ENCODE peak calls at places on chromosome X, in eight cellular contexts. I, N, Q, R, G, J, A and F are unnamed samples. For H3K4me1 and H3K27me3, the result is how much of the 10 kb centered on the place peaks cover.

GRCh38 chrX:107562482-107562881 is 65.8 kb upstream of the PRPS1 start:
- DNase-seq in Q (no peak), N (no peak), J (no peak), R (no peak), A (no peak), G (no peak), I (no peak), F (no peak)

GRCh38 chrX:149497626-149498025 is 7.5 kb downstream of the IDS start:
- DNase-seq in R (peak), N (no peak), Q (no peak), G (no peak), A (no peak), I (no peak), J (no peak), F (no peak)

GRCh38 chrX:136125106-136125505 is 22.2 kb upstream of the FHL1 start:
- DNase-seq in I (no peak), R (no peak), G (no peak), A (no peak), Q (no peak), J (no peak), N (no peak), F (no peak)

GRCh38 chrX:2708016-2708415 is 16.9 kb downstream of the CD99 start:
- DNase-seq in N (no peak), I (no peak), R (no peak), J (no peak), G (no peak), A (no peak), Q (no peak), F (no peak)

GRCh38 chrX:9352243-9352642 is 112.6 kb upstream of the TBL1X start:
- DNase-seq in I (no peak), N (no peak), R (no peak), G (no peak), J (no peak), A (no peak), Q (no peak), F (no peak)

GRCh38 chrX:100642296-100642695 is 1.7 kb upstream of the SRPX2 start:
- DNase-seq in Q (no peak), R (no peak), N (no peak), A (no peak), I (no peak), J (no peak), G (no peak), F (no peak)

GRCh38 chrX:75155454-75155829 is 641 bp downstream of the ABCB7 start:
- DNase-seq in J (no peak), N (no peak), I (no peak), A (no peak), R (no peak), Q (no peak), G (no peak), F (no peak)

GRCh38 chrX:37488323-37488722 is 83.1 kb upstream of the LANCL3 start:
- DNase-seq in I (no peak), G (no peak), A (no peak), R (no peak), N (no peak), J (no peak), Q (no peak), F (no peak)

GRCh38 chrX:31563792-31564191 is 492.0 kb upstream of the FTHL17 start:
- DNase-seq in I (no peak), Q (no peak), R (no peak), G (no peak), N (no peak), A (no peak), J (no peak), F (no peak)

GRCh38 chrX:58025979-58026378 is 115.7 kb upstream of the ZXDA start:
- DNase-seq in N (no peak), R (no peak), A (no peak), I (peak), Q (peak), J (peak), G (peak), F (no peak)

GRCh38 chrX:65035451-65035779 is 59.2 kb upstream of the ZC4H2 start:
- DNase-seq in G (peak), R (no peak), J (no peak), I (peak), Q (no peak), A (peak), N (peak), F (no peak)

GRCh38 chrX:40068048-40068447 is 29.7 kb downstream of the BCOR start:
- DNase-seq in I (no peak), N (no peak), G (no peak), J (no peak), Q (no peak), A (no peak), R (no peak), F (no peak)

GRCh38 chrX:78111140-78111931 is 7.3 kb downstream of the PGK1 start:
- DNase-seq in G (peak), Q (peak), R (no peak), I (no peak), J (no peak), N (no peak), A (no peak), F (no peak)

GRCh38 chrX:150463566-150463965 is 100.4 kb downstream of the MAMLD1 start:
- DNase-seq in A (no peak), N (no peak), I (no peak), J (no peak), R (peak), G (no peak), Q (no peak), F (no peak)

GRCh38 chrX:99301990-99302389 is 1108.1 kb downstream of the PCDH19 start:
- DNase-seq in G (no peak), I (no peak), A (no peak), N (no peak), Q (peak), J (no peak), R (no peak), F (no peak)

GRCh38 chrX:20527458-20528099 is 260.9 kb upstream of the RPS6KA3 start:
- DNase-seq in N (peak), I (peak), R (no peak), Q (peak), G (peak), A (no peak), J (no peak), F (no peak)

GRCh38 chrX:99415470-99415869 is 994.6 kb downstream of the PCDH19 start:
- DNase-seq in A (no peak), R (no peak), Q (no peak), I (no peak), N (no peak), J (no peak), G (no peak), F (no peak)

GRCh38 chrX:39519566-39520301 is 578.0 kb downstream of the BCOR start:
- DNase-seq in N (peak), A (peak), J (no peak), G (no peak), Q (no peak), I (peak), R (peak), F (no peak)

GRCh38 chrX:122272011-122272410 is 912.1 kb upstream of the GRIA3 start:
- DNase-seq in N (no peak), J (no peak), G (no peak), Q (no peak), A (no peak), I (no peak), R (no peak), F (no peak)

GRCh38 chrX:14673764-14674163 is 144.4 kb downstream of the GLRA2 start:
- DNase-seq in G (no peak), J (no peak), R (no peak), Q (peak), N (no peak), A (no peak), I (no peak), F (no peak)

GRCh38 chrX:130179579-130180215 is 7.9 kb downstream of the RAB33A start:
- DNase-seq in A (no peak), R (no peak), J (no peak), G (no peak), Q (no peak), I (no peak), N (no peak), F (no peak)

GRCh38 chrX:74536142-74537010 is 78.0 kb downstream of the RLIM start:
- DNase-seq in G (peak), N (peak), R (peak), A (peak), I (peak), Q (no peak), J (no peak), F (peak)

GRCh38 chrX:103343105-103343504 is 13.1 kb downstream of the TCEAL7 start:
- DNase-seq in G (peak), A (no peak), J (no peak), I (no peak), N (peak), R (no peak), Q (no peak), F (no peak)

GRCh38 chrX:9865804-9866471 is 79.7 kb downstream of the SHROOM2 start:
- DNase-seq in I (no peak), N (no peak), Q (no peak), J (no peak), G (no peak), R (no peak), A (no peak), F (no peak)

GRCh38 chrX:11530621-11531020 is 135.1 kb downstream of the ARHGAP6 start:
- DNase-seq in J (no peak), Q (no peak), N (no peak), R (no peak), I (no peak), G (no peak), A (no peak), F (no peak)

GRCh38 chrX:136214551-136214950 is 36.6 kb downstream of the MAP7D3 start:
- DNase-seq in A (no peak), G (no peak), I (no peak), R (no peak), J (no peak), N (no peak), Q (peak), F (no peak)

GRCh38 chrX:5122181-5122678 is 1106.4 kb downstream of the NLGN4X start:
- DNase-seq in G (no peak), Q (no peak), J (no peak), N (no peak), A (no peak), R (no peak), I (no peak), F (no peak)

GRCh38 chrX:102983205-102983604 is 46.1 kb downstream of the RAB40AL start:
- DNase-seq in J (no peak), G (no peak), R (no peak), A (no peak), N (no peak), Q (no peak), I (no peak), F (no peak)

GRCh38 chrX:129115104-129115503 is 408.2 kb downstream of the SMARCA1 start:
- DNase-seq in I (no peak), G (peak), R (no peak), A (no peak), N (no peak), Q (peak), J (no peak), F (no peak)

GRCh38 chrX:88135735-88136134 is 611.3 kb upstream of the CPXCR1 start:
- DNase-seq in J (no peak), A (no peak), Q (peak), R (no peak), N (no peak), I (no peak), G (no peak), F (no peak)

GRCh38 chrX:40513012-40513411 is 67.8 kb upstream of the ATP6AP2 start:
- DNase-seq in G (no peak), R (no peak), A (no peak), I (no peak), N (no peak), J (no peak), Q (peak), F (no peak)

GRCh38 chrX:113512700-113513395 is 672.2 kb upstream of the AMOT start:
- DNase-seq in G (no peak), R (no peak), Q (no peak), I (no peak), J (no peak), N (no peak), A (no peak), F (no peak)

GRCh38 chrX:138020941-138021340 is 455.0 kb downstream of the ZIC3 start:
- DNase-seq in I (no peak), Q (no peak), N (no peak), R (no peak), J (no peak), G (no peak), A (no peak), F (no peak)

GRCh38 chrX:138031715-138032114 is 465.8 kb downstream of the ZIC3 start:
- DNase-seq in I (no peak), N (no peak), J (no peak), R (no peak), A (no peak), Q (no peak), G (no peak), F (no peak)

DNA sequence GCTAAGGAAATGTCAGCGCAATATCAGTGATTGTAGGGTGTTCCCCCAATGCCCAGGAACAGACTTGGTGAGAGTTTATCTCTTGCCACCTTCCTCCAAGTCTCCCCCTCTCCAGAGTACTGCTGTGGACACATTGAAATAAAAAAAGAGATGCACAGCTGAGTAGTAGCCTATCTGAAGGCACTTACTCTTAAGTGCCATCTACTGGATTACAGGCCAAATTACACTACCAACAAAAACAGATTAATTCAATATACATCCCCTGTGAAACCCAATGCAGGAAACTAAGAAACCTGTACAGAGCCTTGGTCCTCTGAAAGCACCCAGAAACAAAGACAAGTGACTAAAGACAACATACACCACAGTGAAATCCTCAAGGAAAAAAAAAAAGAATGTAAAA is 460.3 kb downstream of the ZIC3 start:
- DNase-seq in G (no peak), A (no peak), I (no peak), R (no peak), J (no peak), N (no peak), Q (no peak), F (no peak)
- H3K4me1 ChIP-seq in G (under half), A (under half), I (under half), R (under half), J (under half), N (under half), Q (under half), F (under half)

DNA sequence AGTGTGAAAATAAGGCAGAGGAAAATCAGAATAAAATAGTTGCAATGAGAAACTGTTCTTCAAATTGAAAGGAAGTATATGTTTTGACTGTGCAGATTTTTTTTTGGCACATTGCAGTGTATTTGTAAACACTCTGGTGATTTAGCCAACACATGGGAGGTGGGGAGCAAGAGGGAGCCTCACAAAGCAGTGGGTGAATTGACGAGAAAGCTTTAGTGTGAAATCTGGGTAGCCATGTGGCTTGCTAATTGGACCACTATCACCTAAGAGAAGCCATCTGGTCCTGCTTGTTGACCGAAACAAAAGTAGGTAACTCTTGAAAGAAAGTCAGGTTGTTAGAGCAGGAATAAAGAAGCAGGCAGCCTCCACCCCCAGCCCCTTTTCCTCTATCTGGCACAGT is 10.4 kb downstream of the CLCN5 start:
- DNase-seq in A (no peak), R (no peak), G (no peak), J (no peak), N (no peak), I (no peak), Q (no peak), F (no peak)
- H3K27me3 ChIP-seq in A (under half), R (under half), G (under half), J (under half), N (under half), I (under half), Q (under half), F (under half)

GRCh38 chrX:45756562-45756961 is 555.9 kb upstream of the DIPK2B start:
- DNase-seq in A (no peak), R (no peak), G (no peak), I (no peak), N (no peak), J (no peak), Q (no peak), F (no peak)

GRCh38 chrX:45758738-45759397 is 558.2 kb upstream of the DIPK2B start:
- DNase-seq in A (no peak), R (no peak), J (no peak), G (no peak), Q (no peak), I (no peak), N (no peak), F (no peak)

GRCh38 chrX:45757272-45757671 is 556.6 kb upstream of the DIPK2B start:
- DNase-seq in J (no peak), N (no peak), I (no peak), G (no peak), A (no peak), Q (no peak), R (no peak), F (no peak)

GRCh38 chrX:45760187-45760742 is 559.6 kb upstream of the DIPK2B start:
- DNase-seq in R (no peak), A (no peak), J (no peak), Q (no peak), N (no peak), I (no peak), G (no peak), F (no peak)

DNA sequence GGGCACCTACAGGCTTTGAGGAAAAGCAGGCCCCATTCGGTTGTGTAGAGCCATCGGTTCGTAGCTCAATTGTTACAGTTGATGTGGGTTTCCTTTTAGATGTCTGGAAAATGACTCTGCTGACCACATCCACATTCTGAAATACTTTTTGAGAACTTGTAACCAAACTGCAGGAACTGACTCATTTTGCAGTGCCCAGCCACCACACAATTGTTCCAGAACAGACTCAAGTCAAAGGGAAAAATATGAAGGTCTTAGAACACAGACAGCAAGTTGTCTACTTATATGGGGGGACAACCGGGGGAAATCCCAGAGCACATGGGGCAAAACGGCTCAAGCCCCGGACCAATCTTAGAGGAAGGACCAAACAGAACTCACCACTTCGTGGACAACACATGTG is 557.6 kb upstream of the DIPK2B start:
- DNase-seq in J (no peak), I (no peak), Q (no peak), G (no peak), A (no peak), N (no peak), R (no peak), F (no peak)
- H3K4me1 ChIP-seq in J (under half), I (under half), Q (under half), G (under half), A (under half), N (under half), R (under half), F (under half)

GRCh38 chrX:152943826-152944225 is 46.0 kb downstream of the ZNF185 start:
- DNase-seq in J (no peak), I (no peak), G (no peak), R (no peak), N (no peak), Q (no peak), A (no peak), F (no peak)
- H3K27me3 ChIP-seq in J (under half), I (under half), G (under half), R (under half), N (under half), Q (under half), A (under half), F (under half)

GRCh38 chrX:46554942-46555341 is 9.7 kb upstream of the ZNF674 start:
- DNase-seq in I (no peak), A (no peak), G (no peak), Q (peak), N (no peak), J (no peak), R (no peak), F (no peak)

GRCh38 chrX:46559062-46559461 is 13.8 kb upstream of the ZNF674 start:
- DNase-seq in I (no peak), A (no peak), G (no peak), Q (no peak), R (no peak), N (peak), J (no peak), F (no peak)

GRCh38 chrX:46551494-46552128 is 6.4 kb upstream of the ZNF674 start:
- DNase-seq in N (no peak), A (no peak), J (no peak), R (no peak), Q (no peak), I (no peak), G (no peak), F (no peak)

GRCh38 chrX:46549914-46550313 is 4.7 kb upstream of the ZNF674 start:
- DNase-seq in R (no peak), I (no peak), Q (no peak), A (no peak), N (no peak), J (no peak), G (no peak), F (no peak)

DNA sequence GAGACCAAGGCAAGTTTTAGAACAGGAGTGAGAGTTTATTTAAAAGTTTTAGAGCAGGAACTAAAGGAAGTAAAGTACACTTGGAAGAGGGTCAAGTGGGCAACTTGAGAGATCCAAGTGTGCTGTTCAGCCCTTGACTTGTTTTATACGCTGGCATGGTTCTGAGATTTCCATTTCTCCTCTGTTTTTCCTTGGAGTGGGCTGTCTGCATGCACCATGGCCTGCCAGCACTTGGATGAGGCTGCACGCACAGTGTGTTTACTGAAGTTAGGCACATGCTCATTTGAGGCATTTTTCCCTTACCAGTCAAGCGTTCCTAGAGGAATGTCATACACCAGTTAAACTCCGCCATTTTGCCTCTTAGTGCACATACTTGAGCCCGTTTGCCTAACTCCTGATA is 8.7 kb upstream of the ZNF674 start:
- DNase-seq in Q (no peak), N (no peak), I (no peak), G (no peak), J (no peak), A (no peak), R (no peak), F (no peak)
- H3K4me1 ChIP-seq in Q (under half), N (under half), I (under half), G (under half), J (under half), A (under half), R (under half), F (under half)

GRCh38 chrX:16786139-16786790 is at the start of gene TXLNG:
- DNase-seq in N (peak), Q (peak), G (peak), A (peak), J (peak), R (peak), I (peak), F (peak)
- H3K27me3 ChIP-seq in N (under half), Q (under half), G (under half), A (under half), J (under half), R (under half), I (under half), F (under half)

GRCh38 chrX:153498453-153498852 is 3.7 kb downstream of the BGN start:
- DNase-seq in J (no peak), G (no peak), R (no peak), A (no peak), N (no peak), I (no peak), Q (no peak), F (no peak)
- H3K4me1 ChIP-seq in J (under half), G (under half), R (under half), A (under half), N (under half), I (under half), Q (under half), F (half or more)

GRCh38 chrX:91066104-91066503 is 368.5 kb upstream of the PABPC5 start:
- DNase-seq in A (no peak), I (no peak), J (no peak), R (no peak), Q (no peak), G (no peak), N (no peak), F (no peak)
- H3K27me3 ChIP-seq in A (under half), I (under half), J (under half), R (under half), Q (under half), G (under half), N (under half), F (under half)